ENCODE peak calls at places on chromosomes 4 and X, in four cellular contexts. L is neural crest cell, N is pulmonary artery endothelial cell, X is B cell. Z is an unnamed sample.

GRCh38 chr4:90002406-90003040 is 107.9 kb downstream of the MMRN1 start:
- DNase-seq in L (no peak), N (no peak), X (no peak), Z (no peak)

GRCh38 chrX:150450519-150451177 is 87.5 kb downstream of the MAMLD1 start:
- DNase-seq in L (no peak), N (no peak), X (no peak), Z (no peak)

GRCh38 chr4:164997324-164997723 is 19.9 kb upstream of the TRIM61 start:
- DNase-seq in L (no peak), N (no peak), X (no peak), Z (peak)

GRCh38 chr4:122830392-122831095 is 3.9 kb downstream of the FGF2 start:
- DNase-seq in L (no peak), N (no peak), X (no peak), Z (no peak)

GRCh38 chrX:120752431-120753128 is 122.7 kb upstream of the C1GALT1C1 start:
- DNase-seq in L (no peak), N (no peak), X (no peak), Z (no peak)

GRCh38 chrX:111083101-111083500 is 12.9 kb upstream of the PAK3 start:
- DNase-seq in L (no peak), N (no peak), X (no peak), Z (no peak)

GRCh38 chr4:189088783-189089182 is 851.9 kb upstream of the FRG1 start:
- DNase-seq in L (no peak), N (no peak), X (no peak), Z (no peak)

GRCh38 chrX:45992402-45993123 is 552.7 kb downstream of the ZNF674 start:
- DNase-seq in L (no peak), N (no peak), X (no peak), Z (no peak)

GRCh38 chr4:176538217-176538925 is 218.6 kb downstream of the SPCS3 start:
- DNase-seq in L (no peak), N (no peak), X (no peak), Z (no peak)

GRCh38 chrX:122004127-122004526 is 956.7 kb downstream of the GLUD2 start:
- DNase-seq in L (no peak), N (no peak), X (no peak), Z (no peak)

GRCh38 chr4:54076673-54077072 is 12.3 kb upstream of the CHIC2 start:
- DNase-seq in L (no peak), N (no peak), X (no peak), Z (no peak)

GRCh38 chr4:63787326-63787725 is 621.9 kb downstream of the TECRL start:
- DNase-seq in L (no peak), N (no peak), X (no peak), Z (no peak)

GRCh38 chr4:81806485-81806884 is 334.8 kb upstream of the RASGEF1B start:
- DNase-seq in L (no peak), N (no peak), X (no peak), Z (no peak)

GRCh38 chr4:73607375-73608026 is 12.7 kb downstream of the RASSF6 start:
- DNase-seq in L (no peak), N (no peak), X (no peak), Z (no peak)

GRCh38 chrX:26851981-26852380 is 611.2 kb downstream of the PPP4R3C start:
- DNase-seq in L (no peak), N (peak), X (no peak), Z (peak)

GRCh38 chr4:79528241-79528706 is 120.2 kb upstream of the GK2 start:
- DNase-seq in L (no peak), N (no peak), X (no peak), Z (no peak)

GRCh38 chr4:13627185-13627605 is 330 bp downstream of the BOD1L1 start:
- DNase-seq in L (no peak), N (no peak), X (no peak), Z (no peak)

GRCh38 chrX:71173440-71173839 is 28.8 kb downstream of the NLGN3 start:
- DNase-seq in L (no peak), N (no peak), X (no peak), Z (no peak)

GRCh38 chr4:6221851-6222760 is 21.8 kb upstream of the JAKMIP1 start:
- DNase-seq in L (peak), N (no peak), X (no peak), Z (no peak)

GRCh38 chr4:123749408-123749807 is 352.8 kb downstream of the SPRY1 start:
- DNase-seq in L (no peak), N (no peak), X (no peak), Z (no peak)

GRCh38 chrX:41671082-41671481 is 17.7 kb upstream of the GPR34 start:
- DNase-seq in L (no peak), N (no peak), X (no peak), Z (no peak)

GRCh38 chr4:2852481-2852881 is 8.8 kb downstream of the ADD1 start:
- DNase-seq in L (no peak), N (no peak), X (no peak), Z (no peak)

GRCh38 chr4:110614173-110614948 is 8.5 kb downstream of the PITX2 start:
- DNase-seq in L (no peak), N (no peak), X (no peak), Z (no peak)

GRCh38 chrX:38868941-38869378 is 67.7 kb downstream of the MID1IP1 start:
- DNase-seq in L (no peak), N (no peak), X (no peak), Z (no peak)

GRCh38 chrX:7085879-7086278 is 61.6 kb upstream of the STS start:
- DNase-seq in L (no peak), N (no peak), X (no peak), Z (no peak)

GRCh38 chrX:72349190-72349589 is 43.5 kb upstream of the CITED1 start:
- DNase-seq in L (no peak), N (no peak), X (no peak), Z (no peak)

GRCh38 chr4:24878256-24879016 is 34.4 kb downstream of the CCDC149 start:
- DNase-seq in L (no peak), N (no peak), X (no peak), Z (no peak)

GRCh38 chr4:48620861-48621260 is 130.8 kb downstream of the ZAR1 start:
- DNase-seq in L (no peak), N (no peak), X (no peak), Z (no peak)

GRCh38 chr4:39062094-39062493 is at the start of gene KLHL5:
- DNase-seq in L (peak), N (no peak), X (no peak), Z (no peak)

GRCh38 chrX:39855748-39856129 is 242.0 kb downstream of the BCOR start:
- DNase-seq in L (no peak), N (no peak), X (peak), Z (no peak)

GRCh38 chr4:101643201-101643600 is 147.3 kb upstream of the BANK1 start:
- DNase-seq in L (no peak), N (no peak), X (no peak), Z (no peak)

Z was measured in Caco-2.